ENCODE peak calls at places on chromosomes 1 and 21, in seven cellular contexts. H is NAMALWA; U is endothelial cell; B is H4; N is fibroblast of lung; M is body of pancreas; R is activated effector memory CD4-positive, alpha-beta T cell treated with anti-CD3 and anti-CD28 coated beads, Interleukin-2, amount 50 U/mL, for 16 hours. P is an unnamed sample.

GRCh38 chr1:24535021-24535424 is 20.9 kb upstream of the NCMAP start:
- DNase-seq in B (no peak), M (no peak), N (no peak), U (no peak), R (peak; percentile 90), H (peak; percentile 76), P (peak; percentile 85)

GRCh38 chr1:147504801-147505303 is 36.4 kb upstream of the BCL9 start:
- DNase-seq in N (peak; percentile 62), R (no peak), H (no peak), U (peak; percentile 41), M (no peak), B (peak; percentile 18), P (no peak)

GRCh38 chr1:212637902-212638301 is 29.3 kb downstream of the ATF3 start:
- DNase-seq in B (no peak), N (peak; percentile 52), M (no peak), H (no peak), U (no peak), R (no peak), P (no peak)

GRCh38 chr1:2564006-2564814 is 8.0 kb downstream of the TNFRSF14 start:
- DNase-seq in N (no peak), M (no peak), H (no peak), R (no peak), B (no peak), U (no peak), P (no peak)

GRCh38 chr1:20390589-20391331 is 95.2 kb downstream of the CAMK2N1 start:
- DNase-seq in R (no peak), M (no peak), N (peak; percentile 47), H (no peak), B (peak; percentile 67), U (no peak), P (no peak)

GRCh38 chr1:89633103-89633744 is at the start of gene LRRC8C:
- DNase-seq in U (peak; percentile 51), M (peak; percentile 30), R (peak; percentile 85), H (peak; percentile 66), B (peak; percentile 22), N (peak; percentile 59), P (peak; percentile 94)

GRCh38 chr1:40753142-40753882 is 30.3 kb upstream of the KCNQ4 start:
- DNase-seq in B (no peak), R (no peak), M (no peak), N (no peak), U (no peak), H (no peak), P (no peak)

GRCh38 chr1:226132731-226133503 is 53.6 kb downstream of the ACBD3 start:
- DNase-seq in H (no peak), U (no peak), M (no peak), R (no peak), N (no peak), B (no peak), P (peak; percentile 76)

GRCh38 chr1:163561570-163562295 is 240.0 kb downstream of the NUF2 start:
- DNase-seq in B (no peak), U (peak; percentile 5), N (peak; percentile 9), R (no peak), M (no peak), H (no peak), P (no peak)

GRCh38 chr21:39441502-39442475 is 3.8 kb downstream of the LCA5L start:
- DNase-seq in M (no peak), B (peak; percentile 52), H (peak; percentile 78), U (peak; percentile 38), R (peak; percentile 69), N (peak; percentile 47), P (no peak)

GRCh38 chr21:44010429-44010828 is 1.7 kb upstream of the TRAPPC10 start:
- DNase-seq in H (no peak), B (no peak), R (no peak), M (no peak), N (no peak), U (no peak), P (no peak)

GRCh38 chr1:44543064-44543815 is 131.0 kb downstream of the TMEM53 start:
- DNase-seq in M (no peak), R (no peak), H (no peak), N (no peak), U (peak; percentile 26), B (no peak), P (no peak)

GRCh38 chr1:58922302-58923089 is 138.6 kb upstream of the JUN start:
- DNase-seq in N (peak; percentile 38), B (peak; percentile 29), R (peak; percentile 69), H (no peak), U (no peak), M (peak; percentile 62), P (no peak)

GRCh38 chr1:44651069-44651468 is 23.2 kb downstream of the TMEM53 start:
- DNase-seq in B (no peak), R (no peak), H (no peak), U (no peak), N (no peak), M (no peak), P (no peak)

GRCh38 chr1:149987297-149987595 is 23.3 kb downstream of the OTUD7B start:
- DNase-seq in B (no peak), H (no peak), R (no peak), N (peak; percentile 10), U (no peak), M (no peak), P (no peak)

GRCh38 chr1:29793101-29793546 is 556.8 kb downstream of the PTPRU start:
- DNase-seq in M (peak; percentile 81), N (peak; percentile 60), B (peak; percentile 82), H (peak; percentile 92), U (peak; percentile 98), R (peak; percentile 73), P (no peak)

GRCh38 chr1:46476673-46477072 is 13.0 kb upstream of the DMBX1 start:
- DNase-seq in N (no peak), H (no peak), R (no peak), B (no peak), U (no peak), M (no peak), P (no peak)

GRCh38 chr1:93148001-93148400 is 32.2 kb downstream of the TMED5 start:
- DNase-seq in H (no peak), B (no peak), M (no peak), N (peak; percentile 11), R (no peak), U (no peak), P (no peak)

GRCh38 chr1:25210728-25211127 is 21.6 kb downstream of the SYF2 start:
- DNase-seq in B (no peak), M (no peak), H (no peak), N (no peak), U (no peak), R (no peak), P (no peak)

GRCh38 chr1:51073456-51073855 is 28.6 kb upstream of the C1orf185 start:
- DNase-seq in N (peak; percentile 24), B (no peak), H (no peak), M (peak; percentile 65), U (no peak), R (no peak), P (no peak)

GRCh38 chr1:229835226-229835625 is 209.2 kb downstream of the URB2 start:
- DNase-seq in M (no peak), N (no peak), R (no peak), U (no peak), H (no peak), B (no peak), P (no peak)